ENCODE peak calls at places on chromosomes 6 and 20, in four cellular contexts. One of them, this sample, is unnamed.

GRCh38 chr6:161922631-161923119 is 648.8 kb upstream of the AGPAT4 start:
- DNase-seq in left ventricle myocardium inferior: peak; percentile 20
- DNase-seq in psoas muscle: peak; percentile 62
- DNase-seq in cardiac muscle cell: peak; percentile 65
- DNase-seq in this sample: no peak

GRCh38 chr6:41063884-41064285 is 8.3 kb downstream of the OARD1 start:
- DNase-seq in left ventricle myocardium inferior: no peak
- DNase-seq in psoas muscle: no peak
- DNase-seq in cardiac muscle cell: no peak
- DNase-seq in this sample: no peak

GRCh38 chr6:125821825-125822281 is 31.1 kb downstream of the NCOA7 start:
- DNase-seq in left ventricle myocardium inferior: no peak
- DNase-seq in psoas muscle: no peak
- DNase-seq in cardiac muscle cell: no peak
- DNase-seq in this sample: no peak

GRCh38 chr6:4672772-4673171 is 103.4 kb upstream of the CDYL start:
- DNase-seq in left ventricle myocardium inferior: no peak
- DNase-seq in psoas muscle: no peak
- DNase-seq in cardiac muscle cell: no peak
- DNase-seq in this sample: peak; percentile 10

GRCh38 chr6:70079241-70079640 is 212.9 kb downstream of the COL19A1 start:
- DNase-seq in left ventricle myocardium inferior: no peak
- DNase-seq in psoas muscle: no peak
- DNase-seq in cardiac muscle cell: no peak
- DNase-seq in this sample: no peak

GRCh38 chr20:18698735-18699380 is 111.0 kb downstream of the DTD1 start:
- DNase-seq in left ventricle myocardium inferior: no peak
- DNase-seq in psoas muscle: no peak
- DNase-seq in cardiac muscle cell: no peak
- DNase-seq in this sample: no peak

GRCh38 chr6:130435181-130435580 is 69.4 kb downstream of the TMEM200A start:
- DNase-seq in left ventricle myocardium inferior: no peak
- DNase-seq in psoas muscle: no peak
- DNase-seq in cardiac muscle cell: no peak
- DNase-seq in this sample: no peak

GRCh38 chr6:53239526-53239925 is 90.9 kb upstream of the GCM1 start:
- DNase-seq in left ventricle myocardium inferior: no peak
- DNase-seq in psoas muscle: no peak
- DNase-seq in cardiac muscle cell: no peak
- DNase-seq in this sample: no peak

GRCh38 chr20:17557675-17558006 is 12.2 kb upstream of the DSTN start:
- DNase-seq in left ventricle myocardium inferior: no peak
- DNase-seq in psoas muscle: no peak
- DNase-seq in cardiac muscle cell: no peak
- DNase-seq in this sample: peak; percentile 80

GRCh38 chr6:13392462-13392861 is 64.1 kb upstream of the TBC1D7 start:
- DNase-seq in left ventricle myocardium inferior: no peak
- DNase-seq in psoas muscle: no peak
- DNase-seq in cardiac muscle cell: no peak
- DNase-seq in this sample: no peak

GRCh38 chr6:19983374-19983773 is 146.2 kb downstream of the ID4 start:
- DNase-seq in left ventricle myocardium inferior: no peak
- DNase-seq in psoas muscle: no peak
- DNase-seq in cardiac muscle cell: no peak
- DNase-seq in this sample: no peak

GRCh38 chr6:15504581-15505350 is 158.1 kb downstream of the DTNBP1 start:
- DNase-seq in left ventricle myocardium inferior: peak; percentile 73
- DNase-seq in psoas muscle: peak; percentile 87
- DNase-seq in cardiac muscle cell: no peak
- DNase-seq in this sample: peak; percentile 98
- TF ChIP-seq CTCF in left ventricle myocardium inferior: no peak
- TF ChIP-seq CTCF in psoas muscle: no peak
- TF ChIP-seq CTCF in cardiac muscle cell: no peak
- TF ChIP-seq CTCF in this sample: peak; percentile 5

DNA sequence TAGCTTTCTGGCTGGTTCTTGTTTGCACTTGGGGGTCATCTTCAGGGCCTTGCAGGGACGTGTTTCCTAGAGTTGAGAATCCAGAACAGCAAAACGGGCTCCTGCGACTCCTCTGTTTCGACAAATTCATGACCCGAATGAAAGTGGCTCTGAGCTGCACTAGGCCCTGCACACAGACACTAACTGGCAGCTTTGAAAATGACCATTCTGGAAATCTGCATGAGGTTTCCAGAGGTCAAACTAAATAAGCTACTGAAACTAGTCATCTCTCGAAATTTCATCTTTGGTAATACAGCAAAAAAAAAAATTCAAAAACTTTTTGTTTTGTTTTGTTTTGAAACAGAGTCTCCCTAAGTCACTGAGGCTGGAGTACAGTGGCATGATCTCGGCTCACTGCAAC is 15.5 kb upstream of the BMP7 start:
- DNase-seq in left ventricle myocardium inferior: no peak
- DNase-seq in psoas muscle: no peak
- DNase-seq in cardiac muscle cell: no peak
- DNase-seq in this sample: no peak
- TF ChIP-seq CTCF in left ventricle myocardium inferior: no peak
- TF ChIP-seq CTCF in psoas muscle: no peak
- TF ChIP-seq CTCF in cardiac muscle cell: no peak
- TF ChIP-seq CTCF in this sample: no peak

GRCh38 chr20:38723982-38724602 is at the start of gene SLC32A1:
- DNase-seq in left ventricle myocardium inferior: no peak
- DNase-seq in psoas muscle: no peak
- DNase-seq in cardiac muscle cell: no peak
- DNase-seq in this sample: no peak

GRCh38 chr20:38723069-38723981 is 961 bp upstream of the SLC32A1 start:
- DNase-seq in left ventricle myocardium inferior: no peak
- DNase-seq in psoas muscle: no peak
- DNase-seq in cardiac muscle cell: no peak
- DNase-seq in this sample: no peak

GRCh38 chr20:38725458-38725958 is 1.2 kb downstream of the SLC32A1 start:
- DNase-seq in left ventricle myocardium inferior: no peak
- DNase-seq in psoas muscle: no peak
- DNase-seq in cardiac muscle cell: no peak
- DNase-seq in this sample: no peak

GRCh38 chr20:38725959-38726848 is 1.9 kb downstream of the SLC32A1 start:
- DNase-seq in left ventricle myocardium inferior: no peak
- DNase-seq in psoas muscle: no peak
- DNase-seq in cardiac muscle cell: peak; percentile 84
- DNase-seq in this sample: no peak

DNA sequence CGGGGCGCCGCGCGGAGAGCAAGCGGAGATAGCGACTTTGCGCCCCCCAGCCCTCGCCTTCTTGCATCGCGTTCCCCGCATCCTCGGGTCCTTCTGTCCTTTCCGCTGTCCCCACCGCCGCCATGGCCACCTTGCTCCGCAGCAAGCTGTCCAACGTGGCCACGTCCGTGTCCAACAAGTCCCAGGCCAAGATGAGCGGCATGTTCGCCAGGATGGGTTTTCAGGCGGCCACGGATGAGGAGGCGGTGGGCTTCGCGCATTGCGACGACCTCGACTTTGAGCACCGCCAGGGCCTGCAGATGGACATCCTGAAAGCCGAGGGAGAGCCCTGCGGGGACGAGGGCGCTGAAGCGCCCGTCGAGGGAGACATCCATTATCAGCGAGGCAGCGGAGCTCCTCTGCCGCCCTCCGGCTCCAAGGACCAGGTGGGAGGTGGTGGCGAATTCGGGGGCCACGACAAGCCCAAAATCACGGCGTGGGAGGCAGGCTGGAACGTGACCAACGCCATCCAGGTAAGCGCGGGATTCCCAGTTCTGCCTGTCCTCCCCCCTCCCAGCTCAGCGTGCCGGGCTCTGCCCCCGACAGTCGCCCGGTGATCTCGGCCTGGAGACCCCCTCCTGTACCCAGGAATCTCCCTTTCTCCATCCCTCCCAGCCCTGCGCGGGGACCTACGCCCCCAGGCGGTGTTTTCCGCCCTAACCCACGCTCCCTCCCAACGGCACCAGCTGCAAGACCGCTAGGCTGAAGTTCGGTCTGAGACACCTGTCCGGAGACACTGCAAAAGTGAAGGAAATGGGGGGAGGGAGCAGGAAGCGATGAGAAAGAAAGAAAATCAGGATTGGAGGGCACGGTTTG is 544 bp downstream of the SLC32A1 start:
- DNase-seq in left ventricle myocardium inferior: no peak
- DNase-seq in psoas muscle: no peak
- DNase-seq in cardiac muscle cell: no peak
- DNase-seq in this sample: no peak
- TF ChIP-seq CTCF in left ventricle myocardium inferior: no peak
- TF ChIP-seq CTCF in psoas muscle: no peak
- TF ChIP-seq CTCF in cardiac muscle cell: peak; percentile 10
- TF ChIP-seq CTCF in this sample: no peak

GRCh38 chr6:153146413-153146812 is 15.3 kb upstream of the RGS17 start:
- DNase-seq in left ventricle myocardium inferior: no peak
- DNase-seq in psoas muscle: no peak
- DNase-seq in cardiac muscle cell: no peak
- DNase-seq in this sample: no peak

GRCh38 chr6:153150400-153150766 is 19.3 kb upstream of the RGS17 start:
- DNase-seq in left ventricle myocardium inferior: no peak
- DNase-seq in psoas muscle: no peak
- DNase-seq in cardiac muscle cell: no peak
- DNase-seq in this sample: no peak

GRCh38 chr6:153140299-153140698 is 9.2 kb upstream of the RGS17 start:
- DNase-seq in left ventricle myocardium inferior: no peak
- DNase-seq in psoas muscle: no peak
- DNase-seq in cardiac muscle cell: no peak
- DNase-seq in this sample: no peak

GRCh38 chr6:153143200-153143599 is 12.1 kb upstream of the RGS17 start:
- DNase-seq in left ventricle myocardium inferior: no peak
- DNase-seq in psoas muscle: no peak
- DNase-seq in cardiac muscle cell: no peak
- DNase-seq in this sample: no peak

GRCh38 chr6:153145591-153145990 is 14.5 kb upstream of the RGS17 start:
- DNase-seq in left ventricle myocardium inferior: no peak
- DNase-seq in psoas muscle: no peak
- DNase-seq in cardiac muscle cell: no peak
- DNase-seq in this sample: no peak
- TF ChIP-seq CTCF in left ventricle myocardium inferior: no peak
- TF ChIP-seq CTCF in psoas muscle: no peak
- TF ChIP-seq CTCF in cardiac muscle cell: no peak
- TF ChIP-seq CTCF in this sample: no peak

GRCh38 chr6:148343383-148343782 is 745 bp downstream of the SASH1 start:
- DNase-seq in left ventricle myocardium inferior: no peak
- DNase-seq in psoas muscle: no peak
- DNase-seq in cardiac muscle cell: no peak
- DNase-seq in this sample: peak; percentile 39
- TF ChIP-seq CTCF in left ventricle myocardium inferior: peak; percentile 46
- TF ChIP-seq CTCF in psoas muscle: peak; percentile 15
- TF ChIP-seq CTCF in cardiac muscle cell: no peak
- TF ChIP-seq CTCF in this sample: peak; percentile 60

GRCh38 chr20:47782920-47783552 is 2.2 kb downstream of the SULF2 start:
- DNase-seq in left ventricle myocardium inferior: no peak
- DNase-seq in psoas muscle: no peak
- DNase-seq in cardiac muscle cell: no peak
- DNase-seq in this sample: no peak

GRCh38 chr20:47778398-47779354 is 6.6 kb downstream of the SULF2 start:
- DNase-seq in left ventricle myocardium inferior: no peak
- DNase-seq in psoas muscle: no peak
- DNase-seq in cardiac muscle cell: no peak
- DNase-seq in this sample: no peak

GRCh38 chr20:47782091-47782490 is 3.2 kb downstream of the SULF2 start:
- DNase-seq in left ventricle myocardium inferior: no peak
- DNase-seq in psoas muscle: no peak
- DNase-seq in cardiac muscle cell: no peak
- DNase-seq in this sample: no peak

GRCh38 chr20:47781631-47782030 is 3.6 kb downstream of the SULF2 start:
- DNase-seq in left ventricle myocardium inferior: no peak
- DNase-seq in psoas muscle: no peak
- DNase-seq in cardiac muscle cell: no peak
- DNase-seq in this sample: no peak

DNA sequence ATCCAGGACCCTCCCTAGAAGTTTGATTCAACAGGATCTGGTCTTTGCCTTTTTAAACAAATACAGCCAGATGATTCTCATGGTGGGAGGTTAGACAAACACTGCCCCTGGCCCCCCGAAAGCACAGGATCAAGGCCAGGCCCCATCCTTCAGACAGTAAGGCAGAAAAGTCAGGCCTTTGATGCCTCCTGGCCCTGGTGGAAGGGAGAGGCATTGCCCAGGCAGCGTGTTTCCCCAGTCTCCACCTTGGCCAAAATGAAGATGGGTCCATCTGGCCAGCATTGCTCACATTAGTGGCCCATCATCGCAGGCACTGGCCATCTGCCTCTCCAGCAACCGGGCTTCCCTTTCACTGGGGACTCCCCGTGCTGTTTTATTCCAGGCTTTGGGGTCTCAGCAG is 4.3 kb downstream of the SULF2 start:
- DNase-seq in left ventricle myocardium inferior: no peak
- DNase-seq in psoas muscle: no peak
- DNase-seq in cardiac muscle cell: no peak
- DNase-seq in this sample: no peak
- TF ChIP-seq CTCF in left ventricle myocardium inferior: no peak
- TF ChIP-seq CTCF in psoas muscle: no peak
- TF ChIP-seq CTCF in cardiac muscle cell: no peak
- TF ChIP-seq CTCF in this sample: no peak

GRCh38 chr20:1961374-1961773 is 32.5 kb downstream of the PDYN start:
- DNase-seq in left ventricle myocardium inferior: no peak
- DNase-seq in psoas muscle: no peak
- DNase-seq in cardiac muscle cell: no peak
- DNase-seq in this sample: no peak

GRCh38 chr20:1964061-1964460 is 29.8 kb downstream of the PDYN start:
- DNase-seq in left ventricle myocardium inferior: no peak
- DNase-seq in psoas muscle: no peak
- DNase-seq in cardiac muscle cell: no peak
- DNase-seq in this sample: no peak

GRCh38 chr20:1968958-1969357 is 24.9 kb downstream of the PDYN start:
- DNase-seq in left ventricle myocardium inferior: no peak
- DNase-seq in psoas muscle: no peak
- DNase-seq in cardiac muscle cell: no peak
- DNase-seq in this sample: no peak

GRCh38 chr20:1965520-1966278 is 28.2 kb downstream of the PDYN start:
- DNase-seq in left ventricle myocardium inferior: peak; percentile 73
- DNase-seq in psoas muscle: peak; percentile 86
- DNase-seq in cardiac muscle cell: peak; percentile 84
- DNase-seq in this sample: peak; percentile 39

DNA sequence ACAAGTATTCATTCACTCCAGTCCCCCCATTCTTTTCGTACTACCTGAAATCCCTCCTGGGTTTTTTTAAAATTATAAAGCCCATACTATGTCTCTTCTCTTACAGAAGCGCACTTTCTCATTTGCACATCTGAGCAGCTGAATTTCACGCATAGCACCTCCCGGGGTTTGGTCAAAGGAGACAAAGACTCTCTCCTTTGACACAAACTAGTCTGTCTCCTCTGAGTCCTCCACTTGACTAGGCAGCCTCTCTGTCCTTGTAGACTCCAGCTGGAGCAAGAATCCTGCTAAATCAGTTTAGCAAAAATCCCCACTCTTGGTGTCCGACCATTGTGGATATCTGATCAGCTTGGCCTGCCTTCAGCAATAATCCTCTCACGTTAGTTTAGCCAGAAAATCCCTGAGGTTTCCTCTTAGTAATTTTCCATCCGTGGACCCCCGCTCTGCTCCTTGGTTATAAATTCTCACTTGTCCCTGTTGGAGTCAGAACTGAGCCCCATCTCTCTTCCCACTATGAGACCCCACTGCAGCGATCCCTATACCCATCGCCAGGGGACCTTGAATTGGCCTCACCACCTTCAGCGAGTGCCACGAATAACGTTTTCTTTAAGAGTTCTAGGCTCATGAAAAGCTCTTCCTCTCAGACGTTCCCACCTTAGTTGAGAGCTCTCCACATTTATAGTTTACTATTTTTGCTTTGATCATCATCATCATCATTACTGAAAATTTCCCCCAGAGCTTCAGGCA is 29.0 kb downstream of the PDYN start:
- DNase-seq in left ventricle myocardium inferior: no peak
- DNase-seq in psoas muscle: no peak
- DNase-seq in cardiac muscle cell: no peak
- DNase-seq in this sample: no peak
- TF ChIP-seq CTCF in left ventricle myocardium inferior: no peak
- TF ChIP-seq CTCF in psoas muscle: no peak
- TF ChIP-seq CTCF in cardiac muscle cell: peak; percentile 32
- TF ChIP-seq CTCF in this sample: no peak

This sample was measured in HFFc6.